ENCODE peak calls at places on chromosomes 12 and 14, in ten cellular contexts. I is AG10803; P is activated CD4-positive, CD25-positive, alpha-beta regulatory T cell treated with anti-CD3 and anti-CD28 coated beads, Interleukin-2, amount 50 U/mL, for 72 hours; M is GM04504; X is OCI-LY7; Z is HEK293T; A is DMS153; G is SK-N-DZ; U is left cardiac atrium; E is neural progenitor cell. T is an unnamed sample.

GRCh38 chr12:26567126-26567525 is 265.9 kb downstream of the ITPR2 start:
- DNase-seq in I (no peak), P (no peak), M (no peak), X (no peak), Z (no peak), A (no peak), G (no peak), U (no peak), E (no peak), T (no peak)

GRCh38 chr12:75892779-75893408 is 138.7 kb downstream of the PHLDA1 start:
- DNase-seq in I (peak), P (no peak), M (peak), X (no peak), Z (no peak), A (no peak), G (peak), U (no peak), E (no peak), T (no peak)

GRCh38 chr14:73758392-73759182 is 44.4 kb upstream of the PNMA1 start:
- DNase-seq in I (peak), P (peak), M (no peak), X (peak), Z (peak), A (peak), G (peak), U (peak), E (peak), T (no peak)

GRCh38 chr12:52857500-52857899 is 8.7 kb upstream of the KRT78 start:
- DNase-seq in I (no peak), P (no peak), M (no peak), X (no peak), Z (no peak), A (no peak), G (no peak), U (no peak), E (no peak), T (no peak)

GRCh38 chr12:1662761-1663439 is 28.0 kb upstream of the ADIPOR2 start:
- DNase-seq in I (peak), P (peak), M (no peak), X (no peak), Z (peak), A (no peak), G (peak), U (peak), E (peak), T (no peak)

GRCh38 chr12:104733717-104734175 is 224.3 kb downstream of the SLC41A2 start:
- DNase-seq in I (no peak), P (no peak), M (no peak), X (peak), Z (peak), A (no peak), G (peak), U (no peak), E (peak), T (no peak)

GRCh38 chr12:41663487-41664258 is 475.6 kb downstream of the PDZRN4 start:
- DNase-seq in I (peak), P (no peak), M (peak), X (peak), Z (peak), A (no peak), G (peak), U (no peak), E (peak), T (no peak)

GRCh38 chr14:51828017-51828797 is 32.2 kb upstream of the GNG2 start:
- DNase-seq in I (peak), P (peak), M (no peak), X (peak), Z (no peak), A (peak), G (no peak), U (peak), E (peak), T (no peak)

GRCh38 chr12:130911193-130911592 is 39.3 kb downstream of the RAN start:
- DNase-seq in I (no peak), P (no peak), M (no peak), X (no peak), Z (no peak), A (no peak), G (no peak), U (no peak), E (no peak), T (no peak)

GRCh38 chr12:96208346-96208745 is 14.2 kb downstream of the ELK3 start:
- DNase-seq in I (peak), P (no peak), M (peak), X (no peak), Z (no peak), A (no peak), G (no peak), U (no peak), E (no peak), T (no peak)

GRCh38 chr14:22386924-22387775 is 201.9 kb downstream of the DAD1 start:
- DNase-seq in I (peak), P (no peak), M (peak), X (peak), Z (peak), A (peak), G (peak), U (peak), E (peak), T (no peak)

GRCh38 chr14:96067985-96068930 is 29.1 kb downstream of the C14orf132 start:
- DNase-seq in I (no peak), P (no peak), M (no peak), X (no peak), Z (no peak), A (no peak), G (no peak), U (no peak), E (no peak), T (no peak)

T was measured in cerebellar nuclear complex.